ENCODE peak calls at places on chromosomes 7 and 10, in ten cellular contexts. H, W, L, I, Y, O, G, Q, U and T are unnamed samples.

GRCh38 chr10:32174349-32174893 is 118.2 kb upstream of the KIF5B start:
- DNase-seq in H (no peak), Q (no peak), W (no peak), L (no peak), G (no peak), U (no peak), I (no peak), O (no peak), Y (no peak), T (no peak)

GRCh38 chr10:51029172-51029641 is 45.1 kb upstream of the PRKG1 start:
- DNase-seq in Y (no peak), U (no peak), G (no peak), O (peak), Q (no peak), L (no peak), W (no peak), H (no peak), I (no peak), T (no peak)

GRCh38 chr10:69959911-69960310 is 92.7 kb upstream of the MACROH2A2 start:
- DNase-seq in Y (no peak), G (peak), I (no peak), U (no peak), W (no peak), L (no peak), H (no peak), O (no peak), Q (no peak), T (no peak)

GRCh38 chr10:68897336-68897741 is 3.8 kb upstream of the DDX50 start:
- DNase-seq in Q (peak), H (peak), W (no peak), Y (peak), O (peak), G (peak), U (peak), I (peak), L (peak), T (no peak)

GRCh38 chr10:34954142-34954541 is 136.0 kb downstream of the CUL2 start:
- DNase-seq in Q (no peak), I (no peak), Y (no peak), U (no peak), L (no peak), G (peak), H (no peak), O (peak), W (peak), T (no peak)

GRCh38 chr7:80127412-80128150 is 7.0 kb upstream of the GNAI1 start:
- DNase-seq in W (no peak), H (no peak), Y (no peak), U (no peak), O (no peak), I (no peak), Q (no peak), L (no peak), G (no peak), T (no peak)

GRCh38 chr7:113086431-113086888 is at the start of gene GPR85:
- DNase-seq in Y (peak), I (peak), U (peak), Q (peak), H (peak), G (no peak), L (peak), W (no peak), O (peak), T (no peak)

GRCh38 chr7:4763794-4764185 is 11.6 kb upstream of the AP5Z1 start:
- DNase-seq in L (no peak), W (no peak), Q (no peak), G (no peak), H (no peak), U (no peak), Y (no peak), I (no peak), O (no peak), T (no peak)

GRCh38 chr7:157599491-157599890 is 262.7 kb downstream of the DNAJB6 start:
- DNase-seq in H (no peak), O (no peak), I (no peak), W (no peak), L (no peak), G (no peak), Q (no peak), U (no peak), Y (no peak), T (no peak)

GRCh38 chr7:148898845-148899474 is 14.9 kb upstream of the EZH2 start:
- DNase-seq in H (no peak), Q (no peak), U (no peak), Y (no peak), O (no peak), L (peak), G (no peak), I (no peak), W (no peak), T (peak)

GRCh38 chr10:23060918-23061317 is 34.5 kb upstream of the MSRB2 start:
- DNase-seq in G (no peak), W (no peak), H (no peak), U (no peak), L (no peak), Y (no peak), I (no peak), O (no peak), Q (no peak), T (no peak)

GRCh38 chr10:122233857-122234348 is 37.2 kb upstream of the BTBD16 start:
- DNase-seq in W (no peak), O (no peak), L (no peak), G (no peak), I (no peak), Q (no peak), U (no peak), Y (no peak), H (no peak), T (no peak)

GRCh38 chr10:36188054-36188453 is 546.0 kb upstream of the FZD8 start:
- DNase-seq in Y (no peak), U (no peak), O (no peak), G (no peak), L (no peak), H (no peak), Q (no peak), I (no peak), W (no peak), T (no peak)

GRCh38 chr10:24254180-24254579 is 45.2 kb downstream of the KIAA1217 start:
- DNase-seq in H (peak), O (no peak), U (no peak), Y (no peak), I (no peak), Q (no peak), L (no peak), W (no peak), G (no peak), T (no peak)

GRCh38 chr7:41053830-41054229 is 649.1 kb downstream of the INHBA start:
- DNase-seq in U (no peak), H (peak), G (no peak), Y (no peak), O (no peak), W (no peak), L (no peak), Q (no peak), I (no peak), T (no peak)

GRCh38 chr7:139650429-139651100 is 127.1 kb downstream of the CLEC2L start:
- DNase-seq in L (no peak), U (no peak), W (no peak), H (no peak), Y (no peak), G (no peak), Q (peak), I (no peak), O (no peak), T (peak)

GRCh38 chr7:3176112-3176836 is 124.8 kb upstream of the SDK1 start:
- DNase-seq in U (no peak), Q (no peak), G (no peak), L (no peak), I (no peak), W (no peak), H (no peak), O (no peak), Y (no peak), T (no peak)

GRCh38 chr7:93977551-93977950 is 26.6 kb downstream of the BET1 start:
- DNase-seq in H (no peak), G (no peak), Y (no peak), W (no peak), I (no peak), L (no peak), U (no peak), Q (no peak), O (no peak), T (no peak)

GRCh38 chr10:77532068-77532467 is 105.5 kb downstream of the KCNMA1 start:
- DNase-seq in L (no peak), O (peak), Y (no peak), U (peak), H (peak), W (no peak), Q (peak), G (no peak), I (no peak), T (no peak)

GRCh38 chr10:79610601-79611191 is at the start of gene SFTPA1:
- DNase-seq in U (no peak), Y (no peak), L (no peak), G (no peak), Q (no peak), H (no peak), I (no peak), O (no peak), W (no peak), T (no peak)

GRCh38 chr10:130179640-130180039 is 43.4 kb downstream of the GLRX3 start:
- DNase-seq in Q (peak), I (no peak), Y (peak), G (no peak), H (peak), U (peak), L (no peak), W (no peak), O (peak), T (no peak)

GRCh38 chr7:49773082-49773938 is at the start of gene VWC2:
- DNase-seq in H (no peak), U (no peak), I (no peak), G (no peak), O (no peak), W (no peak), L (peak), Q (no peak), Y (no peak), T (peak)

GRCh38 chr7:45881759-45882464 is 6.4 kb upstream of the IGFBP1 start:
- DNase-seq in I (no peak), O (no peak), U (peak), H (peak), Y (no peak), L (no peak), G (no peak), W (no peak), Q (no peak), T (no peak)

GRCh38 chr7:32515890-32516550 is 20.7 kb downstream of the AVL9 start:
- DNase-seq in Q (peak), U (no peak), H (peak), G (no peak), O (no peak), W (no peak), I (no peak), Y (no peak), L (no peak), T (no peak)

GRCh38 chr7:26853788-26854393 is 10.5 kb downstream of the SKAP2 start:
- DNase-seq in O (no peak), L (no peak), H (peak), U (peak), Y (no peak), Q (peak), I (no peak), G (no peak), W (no peak), T (no peak)

GRCh38 chr10:68151453-68151852 is 42.2 kb downstream of the MYPN start:
- DNase-seq in Q (no peak), H (no peak), W (no peak), Y (no peak), U (no peak), O (no peak), I (no peak), G (no peak), L (no peak), T (no peak)

GRCh38 chr7:131007439-131008330 is 273.7 kb upstream of the KLF14 start:
- DNase-seq in W (no peak), Y (peak), G (peak), U (no peak), L (peak), O (peak), H (peak), Q (peak), I (peak), T (no peak)

GRCh38 chr7:57432583-57432982 is 17.4 kb upstream of the ZNF716 start:
- DNase-seq in H (no peak), Q (no peak), Y (no peak), G (no peak), L (no peak), O (no peak), I (no peak), W (no peak), U (no peak), T (no peak)

GRCh38 chr7:71824356-71824755 is 587.8 kb downstream of the CALN1 start:
- DNase-seq in O (no peak), Q (no peak), I (no peak), L (no peak), U (no peak), Y (no peak), G (no peak), H (peak), W (no peak), T (no peak)

GRCh38 chr7:1055084-1055450 is 10.7 kb downstream of the GPR146 start:
- DNase-seq in Q (no peak), G (peak), U (no peak), I (peak), W (no peak), H (peak), Y (no peak), L (peak), O (no peak), T (peak)

GRCh38 chr10:133186416-133187090 is 26.5 kb downstream of the KNDC1 start:
- DNase-seq in L (peak), W (no peak), G (no peak), H (no peak), Q (no peak), I (no peak), Y (no peak), O (no peak), U (no peak), T (no peak)

GRCh38 chr7:154795437-154795836 is 207.5 kb downstream of the PAXIP1 start:
- DNase-seq in U (no peak), I (no peak), Y (no peak), G (no peak), L (no peak), O (no peak), W (no peak), H (no peak), Q (no peak), T (no peak)

GRCh38 chr10:93126484-93127052 is 52.9 kb downstream of the CYP26A1 start:
- DNase-seq in U (no peak), Y (no peak), I (no peak), W (no peak), Q (no peak), O (no peak), L (no peak), H (no peak), G (no peak), T (no peak)

GRCh38 chr7:16264436-16265183 is 156.7 kb downstream of the CRPPA start:
- DNase-seq in Q (no peak), G (no peak), I (no peak), W (no peak), H (peak), U (peak), L (no peak), Y (no peak), O (no peak), T (no peak)

GRCh38 chr10:130021373-130021950 is 57.4 kb upstream of the EBF3 start:
- DNase-seq in Q (no peak), H (peak), L (no peak), I (no peak), U (peak), G (no peak), Y (no peak), O (peak), W (no peak), T (no peak)

GRCh38 chr10:100377830-100378229 is 30.8 kb downstream of the SCD start:
- DNase-seq in U (no peak), L (no peak), H (no peak), O (no peak), I (no peak), W (no peak), G (no peak), Y (no peak), Q (peak), T (no peak)